ENCODE peak calls at places on chromosomes 13 and 19, in four cellular contexts. Y is uterus, T is Peyer's patch, Q is lung. H is an unnamed sample. For H3K36me3, the result is how much of the 10 kb centered on the place peaks cover.

GRCh38 chr19:55391191-55391670 is 5.5 kb downstream of the RPL28 start:
- DNase-seq in Y (no peak), T (no peak), Q (no peak), H (no peak)

GRCh38 chr19:5975388-5975728 is 2.6 kb downstream of the RANBP3 start:
- DNase-seq in Y (no peak), T (no peak), Q (no peak), H (no peak)

GRCh38 chr13:98541701-98542203 is 35.2 kb downstream of the STK24 start:
- DNase-seq in Y (no peak), T (no peak), Q (no peak), H (peak)

GRCh38 chr19:18771328-18772242 is 19.5 kb downstream of the COMP start:
- DNase-seq in Y (no peak), T (no peak), Q (no peak), H (no peak)

GRCh38 chr13:114144606-114145244 is 12.3 kb upstream of the RASA3 start:
- DNase-seq in Y (no peak), T (no peak), Q (no peak), H (no peak)

GRCh38 chr13:77980592-77980991 is 62.0 kb upstream of the EDNRB start:
- DNase-seq in Y (no peak), T (no peak), Q (no peak), H (no peak)

GRCh38 chr13:57858376-57858775 is 226.8 kb downstream of the PCDH17 start:
- DNase-seq in Y (no peak), T (no peak), Q (no peak), H (no peak)

GRCh38 chr13:45280751-45281634 is 60.0 kb downstream of the TPT1 start:
- DNase-seq in Y (peak), T (peak), Q (peak), H (peak)

GRCh38 chr19:8158411-8159074 is 9.2 kb upstream of the FBN3 start:
- DNase-seq in Y (peak), T (no peak), Q (peak), H (peak)

GRCh38 chr13:93243375-93244063 is 16.9 kb downstream of the GPC6 start:
- DNase-seq in Y (no peak), T (no peak), Q (no peak), H (no peak)

GRCh38 chr13:24652346-24652745 is 27.9 kb upstream of the ATP12A start:
- DNase-seq in Y (no peak), T (no peak), Q (no peak), H (no peak)

GRCh38 chr19:12864721-12865715 is 16.2 kb downstream of the DNASE2 start:
- DNase-seq in Y (no peak), T (no peak), Q (no peak), H (peak)

GRCh38 chr13:43285891-43286602 is 262.7 kb downstream of the DNAJC15 start:
- DNase-seq in Y (no peak), T (no peak), Q (no peak), H (no peak)

GRCh38 chr13:100196380-100196779 is 107.5 kb downstream of the PCCA start:
- DNase-seq in Y (no peak), T (no peak), Q (no peak), H (no peak)

GRCh38 chr13:79581870-79582315 is 100.9 kb downstream of the NDFIP2 start:
- DNase-seq in Y (no peak), T (no peak), Q (no peak), H (no peak)

GRCh38 chr13:30737511-30738342 is 2.4 kb downstream of the ALOX5AP start:
- DNase-seq in Y (no peak), T (no peak), Q (no peak), H (no peak)

GRCh38 chr13:100483836-100484381 is 104.7 kb downstream of the GGACT start:
- DNase-seq in Y (no peak), T (no peak), Q (no peak), H (no peak)

GRCh38 chr19:1449467-1450442 is at the start of gene APC2:
- DNase-seq in Y (no peak), T (no peak), Q (no peak), H (no peak)

GRCh38 chr19:37982655-37983054 is 75.6 kb downstream of the SIPA1L3 start:
- DNase-seq in Y (no peak), T (peak), Q (no peak), H (no peak)

GRCh38 chr13:101623469-101624209 is 171.2 kb downstream of the ITGBL1 start:
- DNase-seq in Y (no peak), T (no peak), Q (no peak), H (no peak)

GRCh38 chr13:37769078-37769477 is 100.5 kb downstream of the TRPC4 start:
- DNase-seq in Y (no peak), T (no peak), Q (no peak), H (no peak)

GRCh38 chr13:32956595-32956933 is 59.7 kb upstream of the KL start:
- DNase-seq in Y (no peak), T (no peak), Q (no peak), H (no peak)

GRCh38 chr19:45076851-45077730 is 813 bp upstream of the ZNF296 start:
- DNase-seq in Y (no peak), T (no peak), Q (no peak), H (peak)

GRCh38 chr13:31898383-31899071 is 133.0 kb upstream of the FRY start:
- DNase-seq in Y (no peak), T (no peak), Q (no peak), H (no peak)

GRCh38 chr19:17420267-17420924 is 549 bp downstream of the MVB12A start:
- DNase-seq in Y (peak), T (peak), Q (no peak), H (peak)

GRCh38 chr13:56515441-56515840 is 625.3 kb upstream of the PRR20A start:
- DNase-seq in Y (no peak), T (no peak), Q (no peak), H (no peak)
- H3K4me3 ChIP-seq in Y (no peak), T (no peak), Q (no peak), H (no peak)

GRCh38 chr13:35723820-35724219 is 247.3 kb upstream of the MAB21L1 start:
- DNase-seq in Y (no peak), T (no peak), Q (no peak), H (no peak)
- H3K27ac ChIP-seq in Y (peak), T (peak), Q (peak), H (no peak)

GRCh38 chr19:49555600-49556411 is 24.6 kb downstream of the NOSIP start:
- DNase-seq in Y (peak), T (peak), Q (peak), H (peak)
- H3K36me3 ChIP-seq in Y (under half), T (under half), Q (under half), H (under half)

GRCh38 chr19:42313840-42314755 is 989 bp downstream of the TMEM145 start:
- DNase-seq in Y (no peak), T (no peak), Q (no peak), H (no peak)
- H3K4me3 ChIP-seq in Y (no peak), T (no peak), Q (no peak), H (no peak)

GRCh38 chr13:34155931-34156607 is 338.1 kb downstream of the RFC3 start:
- DNase-seq in Y (no peak), T (no peak), Q (no peak), H (peak)
- H3K27ac ChIP-seq in Y (peak), T (no peak), Q (no peak), H (peak)